ENCODE peak calls at places on chromosomes 4 and X, in ten cellular contexts. One of them, this sample, is unnamed.
A peak's percentile ranks its signal among the peaks of the same experiment; 100 is the strongest.

GRCh38 chr4:36269116-36269515 is 12.3 kb upstream of the DTHD1 start:
- DNase-seq in A673: no peak
- DNase-seq in CD8-positive, alpha-beta memory T cell: peak; percentile 80
- DNase-seq in lower lobe of right lung: no peak
- DNase-seq in neuronal stem cell: no peak
- DNase-seq in left lung: no peak
- DNase-seq in effector memory CD4-positive, alpha-beta T cell: peak; percentile 38
- DNase-seq in left ventricle myocardium inferior: no peak
- DNase-seq in fibroblast of lung: no peak
- DNase-seq in right atrium auricular region: no peak
- DNase-seq in this sample: no peak

GRCh38 chr4:177182156-177182555 is 127.5 kb upstream of the NEIL3 start:
- DNase-seq in A673: no peak
- DNase-seq in CD8-positive, alpha-beta memory T cell: no peak
- DNase-seq in lower lobe of right lung: no peak
- DNase-seq in neuronal stem cell: no peak
- DNase-seq in left lung: no peak
- DNase-seq in effector memory CD4-positive, alpha-beta T cell: no peak
- DNase-seq in left ventricle myocardium inferior: no peak
- DNase-seq in fibroblast of lung: peak; percentile 66
- DNase-seq in right atrium auricular region: no peak
- DNase-seq in this sample: no peak

GRCh38 chr4:140242357-140243284 is 88.6 kb upstream of the MAML3 start:
- DNase-seq in A673: no peak
- DNase-seq in CD8-positive, alpha-beta memory T cell: no peak
- DNase-seq in lower lobe of right lung: peak; percentile 56
- DNase-seq in neuronal stem cell: no peak
- DNase-seq in left lung: peak; percentile 43
- DNase-seq in effector memory CD4-positive, alpha-beta T cell: no peak
- DNase-seq in left ventricle myocardium inferior: no peak
- DNase-seq in fibroblast of lung: no peak
- DNase-seq in right atrium auricular region: no peak
- DNase-seq in this sample: no peak

GRCh38 chr4:188139671-188140070 is 430 bp downstream of the TRIML1 start:
- DNase-seq in A673: peak; percentile 43
- DNase-seq in CD8-positive, alpha-beta memory T cell: no peak
- DNase-seq in lower lobe of right lung: no peak
- DNase-seq in neuronal stem cell: no peak
- DNase-seq in left lung: no peak
- DNase-seq in effector memory CD4-positive, alpha-beta T cell: no peak
- DNase-seq in left ventricle myocardium inferior: no peak
- DNase-seq in fibroblast of lung: no peak
- DNase-seq in right atrium auricular region: no peak
- DNase-seq in this sample: no peak

GRCh38 chrX:38973327-38973726 is 172.1 kb downstream of the MID1IP1 start:
- DNase-seq in A673: no peak
- DNase-seq in CD8-positive, alpha-beta memory T cell: no peak
- DNase-seq in lower lobe of right lung: peak; percentile 44
- DNase-seq in neuronal stem cell: no peak
- DNase-seq in left lung: no peak
- DNase-seq in effector memory CD4-positive, alpha-beta T cell: no peak
- DNase-seq in left ventricle myocardium inferior: no peak
- DNase-seq in fibroblast of lung: no peak
- DNase-seq in right atrium auricular region: no peak
- DNase-seq in this sample: no peak

GRCh38 chr4:152719291-152719690 is 39.5 kb upstream of the TMEM154 start:
- DNase-seq in A673: no peak
- DNase-seq in CD8-positive, alpha-beta memory T cell: no peak
- DNase-seq in lower lobe of right lung: no peak
- DNase-seq in neuronal stem cell: no peak
- DNase-seq in left lung: no peak
- DNase-seq in effector memory CD4-positive, alpha-beta T cell: no peak
- DNase-seq in left ventricle myocardium inferior: no peak
- DNase-seq in fibroblast of lung: no peak
- DNase-seq in right atrium auricular region: no peak
- DNase-seq in this sample: no peak

GRCh38 chr4:37645736-37646135 is 40.4 kb downstream of the RELL1 start:
- DNase-seq in A673: no peak
- DNase-seq in CD8-positive, alpha-beta memory T cell: no peak
- DNase-seq in lower lobe of right lung: no peak
- DNase-seq in neuronal stem cell: no peak
- DNase-seq in left lung: no peak
- DNase-seq in effector memory CD4-positive, alpha-beta T cell: no peak
- DNase-seq in left ventricle myocardium inferior: no peak
- DNase-seq in fibroblast of lung: no peak
- DNase-seq in right atrium auricular region: no peak
- DNase-seq in this sample: no peak

GRCh38 chrX:153922932-153923857 is 2.9 kb downstream of the ARHGAP4 start:
- DNase-seq in A673: no peak
- DNase-seq in CD8-positive, alpha-beta memory T cell: no peak
- DNase-seq in lower lobe of right lung: peak; percentile 78
- DNase-seq in neuronal stem cell: no peak
- DNase-seq in left lung: peak; percentile 70
- DNase-seq in effector memory CD4-positive, alpha-beta T cell: no peak
- DNase-seq in left ventricle myocardium inferior: peak; percentile 79
- DNase-seq in fibroblast of lung: peak; percentile 57
- DNase-seq in right atrium auricular region: peak; percentile 75
- DNase-seq in this sample: peak; percentile 70

GRCh38 chr4:165779950-165780670 is 92.9 kb upstream of the TLL1 start:
- DNase-seq in A673: no peak
- DNase-seq in CD8-positive, alpha-beta memory T cell: no peak
- DNase-seq in lower lobe of right lung: no peak
- DNase-seq in neuronal stem cell: no peak
- DNase-seq in left lung: no peak
- DNase-seq in effector memory CD4-positive, alpha-beta T cell: no peak
- DNase-seq in left ventricle myocardium inferior: no peak
- DNase-seq in fibroblast of lung: peak; percentile 48
- DNase-seq in right atrium auricular region: no peak
- DNase-seq in this sample: no peak

GRCh38 chr4:55017406-55017805 is 108.0 kb downstream of the KDR start:
- DNase-seq in A673: no peak
- DNase-seq in CD8-positive, alpha-beta memory T cell: no peak
- DNase-seq in lower lobe of right lung: no peak
- DNase-seq in neuronal stem cell: no peak
- DNase-seq in left lung: no peak
- DNase-seq in effector memory CD4-positive, alpha-beta T cell: no peak
- DNase-seq in left ventricle myocardium inferior: no peak
- DNase-seq in fibroblast of lung: no peak
- DNase-seq in right atrium auricular region: no peak
- DNase-seq in this sample: no peak

GRCh38 chr4:19945979-19946380 is 305.7 kb upstream of the SLIT2 start:
- DNase-seq in A673: peak; percentile 7
- DNase-seq in CD8-positive, alpha-beta memory T cell: no peak
- DNase-seq in lower lobe of right lung: no peak
- DNase-seq in neuronal stem cell: no peak
- DNase-seq in left lung: no peak
- DNase-seq in effector memory CD4-positive, alpha-beta T cell: no peak
- DNase-seq in left ventricle myocardium inferior: no peak
- DNase-seq in fibroblast of lung: peak; percentile 100
- DNase-seq in right atrium auricular region: no peak
- DNase-seq in this sample: no peak

GRCh38 chr4:98519268-98519993 is 139.0 kb downstream of the TSPAN5 start:
- DNase-seq in A673: no peak
- DNase-seq in CD8-positive, alpha-beta memory T cell: no peak
- DNase-seq in lower lobe of right lung: no peak
- DNase-seq in neuronal stem cell: no peak
- DNase-seq in left lung: no peak
- DNase-seq in effector memory CD4-positive, alpha-beta T cell: no peak
- DNase-seq in left ventricle myocardium inferior: no peak
- DNase-seq in fibroblast of lung: peak; percentile 96
- DNase-seq in right atrium auricular region: no peak
- DNase-seq in this sample: no peak

GRCh38 chr4:124647599-124647998 is 64.9 kb downstream of the ANKRD50 start:
- DNase-seq in A673: no peak
- DNase-seq in CD8-positive, alpha-beta memory T cell: no peak
- DNase-seq in lower lobe of right lung: no peak
- DNase-seq in neuronal stem cell: no peak
- DNase-seq in left lung: no peak
- DNase-seq in effector memory CD4-positive, alpha-beta T cell: no peak
- DNase-seq in left ventricle myocardium inferior: no peak
- DNase-seq in fibroblast of lung: no peak
- DNase-seq in right atrium auricular region: no peak
- DNase-seq in this sample: no peak

DNA sequence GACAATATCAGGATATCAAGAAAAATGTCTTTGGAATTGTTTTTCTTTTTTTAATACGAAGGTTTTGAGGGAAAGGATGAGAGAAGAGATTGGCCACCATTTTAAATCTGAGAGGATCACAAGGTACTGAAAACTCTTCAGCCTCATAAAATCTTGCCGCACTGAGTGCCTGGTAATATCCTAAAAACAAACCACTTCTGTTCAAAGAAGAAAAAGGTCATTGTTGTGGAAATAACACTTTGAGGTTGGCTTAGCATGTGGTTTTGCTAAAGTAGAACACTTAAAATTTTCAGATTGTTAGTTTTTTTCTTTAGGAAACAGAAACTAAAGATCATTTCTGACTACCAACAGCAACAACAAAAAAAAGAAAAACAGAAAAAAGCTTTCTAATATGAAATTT is 1.0 kb upstream of the CLDN22 start:
- DNase-seq in A673: no peak
- DNase-seq in CD8-positive, alpha-beta memory T cell: peak; percentile 40
- DNase-seq in lower lobe of right lung: no peak
- DNase-seq in neuronal stem cell: no peak
- DNase-seq in left lung: no peak
- DNase-seq in effector memory CD4-positive, alpha-beta T cell: no peak
- DNase-seq in left ventricle myocardium inferior: no peak
- DNase-seq in fibroblast of lung: no peak
- DNase-seq in right atrium auricular region: no peak
- DNase-seq in this sample: no peak
- H3K4me1 ChIP-seq in A673: no peaks in the 10 kb centered on the region
- H3K4me1 ChIP-seq in CD8-positive, alpha-beta memory T cell: peaks cover 12% of the 10 kb centered on the region
- H3K4me1 ChIP-seq in lower lobe of right lung: peaks cover 4% of the 10 kb centered on the region
- H3K4me1 ChIP-seq in neuronal stem cell: no peaks in the 10 kb centered on the region
- H3K4me1 ChIP-seq in left lung: no peaks in the 10 kb centered on the region
- H3K4me1 ChIP-seq in effector memory CD4-positive, alpha-beta T cell: no peaks in the 10 kb centered on the region
- H3K4me1 ChIP-seq in left ventricle myocardium inferior: no peaks in the 10 kb centered on the region
- H3K4me1 ChIP-seq in fibroblast of lung: no peaks in the 10 kb centered on the region
- H3K4me1 ChIP-seq in right atrium auricular region: no peaks in the 10 kb centered on the region
- H3K4me1 ChIP-seq in this sample: no peaks in the 10 kb centered on the region

GRCh38 chr4:87120411-87121162 is 99.8 kb downstream of the KLHL8 start:
- DNase-seq in A673: no peak
- DNase-seq in CD8-positive, alpha-beta memory T cell: no peak
- DNase-seq in lower lobe of right lung: no peak
- DNase-seq in neuronal stem cell: no peak
- DNase-seq in left lung: peak; percentile 68
- DNase-seq in effector memory CD4-positive, alpha-beta T cell: no peak
- DNase-seq in left ventricle myocardium inferior: no peak
- DNase-seq in fibroblast of lung: peak; percentile 92
- DNase-seq in right atrium auricular region: no peak
- DNase-seq in this sample: peak; percentile 40
- H3K4me3 ChIP-seq in A673: no peak overlapping the region
- H3K4me3 ChIP-seq in CD8-positive, alpha-beta memory T cell: no peak overlapping the region
- H3K4me3 ChIP-seq in lower lobe of right lung: no peak overlapping the region
- H3K4me3 ChIP-seq in neuronal stem cell: peak overlapping the region; percentile 18
- H3K4me3 ChIP-seq in left lung: no peak overlapping the region
- H3K4me3 ChIP-seq in effector memory CD4-positive, alpha-beta T cell: no peak overlapping the region
- H3K4me3 ChIP-seq in left ventricle myocardium inferior: peak overlapping the region; percentile 58
- H3K4me3 ChIP-seq in fibroblast of lung: no peak overlapping the region
- H3K4me3 ChIP-seq in right atrium auricular region: peak overlapping the region; percentile 36
- H3K4me3 ChIP-seq in this sample: no peak overlapping the region

GRCh38 chr4:1204828-1205591 is 32.6 kb upstream of the SPON2 start:
- DNase-seq in A673: no peak
- DNase-seq in CD8-positive, alpha-beta memory T cell: no peak
- DNase-seq in lower lobe of right lung: peak; percentile 55
- DNase-seq in neuronal stem cell: no peak
- DNase-seq in left lung: peak; percentile 33
- DNase-seq in effector memory CD4-positive, alpha-beta T cell: no peak
- DNase-seq in left ventricle myocardium inferior: no peak
- DNase-seq in fibroblast of lung: no peak
- DNase-seq in right atrium auricular region: peak; percentile 58
- DNase-seq in this sample: no peak

GRCh38 chr4:1207157-1207470 is 34.7 kb upstream of the SPON2 start:
- DNase-seq in A673: no peak
- DNase-seq in CD8-positive, alpha-beta memory T cell: no peak
- DNase-seq in lower lobe of right lung: peak; percentile 43
- DNase-seq in neuronal stem cell: no peak
- DNase-seq in left lung: no peak
- DNase-seq in effector memory CD4-positive, alpha-beta T cell: no peak
- DNase-seq in left ventricle myocardium inferior: peak; percentile 16
- DNase-seq in fibroblast of lung: no peak
- DNase-seq in right atrium auricular region: no peak
- DNase-seq in this sample: peak; percentile 82

GRCh38 chr4:1204286-1204827 is 32.0 kb upstream of the SPON2 start:
- DNase-seq in A673: no peak
- DNase-seq in CD8-positive, alpha-beta memory T cell: no peak
- DNase-seq in lower lobe of right lung: peak; percentile 32
- DNase-seq in neuronal stem cell: no peak
- DNase-seq in left lung: no peak
- DNase-seq in effector memory CD4-positive, alpha-beta T cell: no peak
- DNase-seq in left ventricle myocardium inferior: no peak
- DNase-seq in fibroblast of lung: no peak
- DNase-seq in right atrium auricular region: peak; percentile 56
- DNase-seq in this sample: peak; percentile 30

GRCh38 chr4:1206299-1207156 is 34.1 kb upstream of the SPON2 start:
- DNase-seq in A673: no peak
- DNase-seq in CD8-positive, alpha-beta memory T cell: no peak
- DNase-seq in lower lobe of right lung: peak; percentile 35
- DNase-seq in neuronal stem cell: no peak
- DNase-seq in left lung: peak; percentile 31
- DNase-seq in effector memory CD4-positive, alpha-beta T cell: no peak
- DNase-seq in left ventricle myocardium inferior: no peak
- DNase-seq in fibroblast of lung: no peak
- DNase-seq in right atrium auricular region: no peak
- DNase-seq in this sample: peak; percentile 20

DNA sequence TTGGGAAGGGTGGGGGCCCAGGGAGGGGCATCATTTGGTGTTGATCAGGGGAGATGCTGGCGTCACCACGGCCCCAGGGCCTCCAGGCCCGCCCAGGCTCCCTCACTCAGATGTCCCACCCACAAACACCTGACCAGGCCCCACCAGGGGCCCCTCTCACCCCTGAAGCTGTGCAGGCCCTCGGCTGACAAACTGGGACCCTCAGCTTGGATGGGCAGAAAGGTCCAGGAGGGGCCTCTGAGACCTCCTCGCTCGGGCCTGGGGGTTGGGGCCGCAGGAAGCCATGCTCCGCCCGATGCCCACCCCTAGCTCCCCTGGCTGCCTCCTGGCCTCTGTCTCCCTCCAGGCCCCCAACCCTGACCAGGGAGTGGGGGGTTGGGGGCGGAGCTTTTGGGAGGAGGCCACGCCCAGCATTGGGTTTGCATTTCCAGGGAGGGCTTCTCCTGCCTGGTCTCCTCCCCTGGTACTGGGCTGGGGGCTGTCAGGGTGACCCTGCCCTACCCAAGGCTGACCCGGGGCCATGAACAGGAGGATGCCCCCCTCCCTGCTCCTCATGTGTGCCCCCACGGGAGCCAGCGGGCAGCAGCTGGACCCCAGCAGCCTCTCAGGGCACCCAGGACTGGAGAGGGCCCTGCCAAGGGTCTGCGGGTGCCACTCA is 33.4 kb upstream of the SPON2 start:
- DNase-seq in A673: no peak
- DNase-seq in CD8-positive, alpha-beta memory T cell: no peak
- DNase-seq in lower lobe of right lung: peak; percentile 46
- DNase-seq in neuronal stem cell: no peak
- DNase-seq in left lung: peak; percentile 30
- DNase-seq in effector memory CD4-positive, alpha-beta T cell: no peak
- DNase-seq in left ventricle myocardium inferior: no peak
- DNase-seq in fibroblast of lung: no peak
- DNase-seq in right atrium auricular region: no peak
- DNase-seq in this sample: peak; percentile 40
- H3K4me1 ChIP-seq in A673: no peaks in the 10 kb centered on the region
- H3K4me1 ChIP-seq in CD8-positive, alpha-beta memory T cell: peaks cover 46% of the 10 kb centered on the region
- H3K4me1 ChIP-seq in lower lobe of right lung: peaks cover 86% of the 10 kb centered on the region
- H3K4me1 ChIP-seq in neuronal stem cell: peaks cover 16% of the 10 kb centered on the region
- H3K4me1 ChIP-seq in left lung: peaks cover 50% of the 10 kb centered on the region
- H3K4me1 ChIP-seq in effector memory CD4-positive, alpha-beta T cell: peaks cover 25% of the 10 kb centered on the region
- H3K4me1 ChIP-seq in left ventricle myocardium inferior: peaks cover 53% of the 10 kb centered on the region
- H3K4me1 ChIP-seq in fibroblast of lung: peaks cover 46% of the 10 kb centered on the region
- H3K4me1 ChIP-seq in right atrium auricular region: no peaks in the 10 kb centered on the region
- H3K4me1 ChIP-seq in this sample: peaks cover 7% of the 10 kb centered on the region

GRCh38 chr4:107799634-107800033 is 25.1 kb upstream of the SGMS2 start:
- DNase-seq in A673: no peak
- DNase-seq in CD8-positive, alpha-beta memory T cell: no peak
- DNase-seq in lower lobe of right lung: no peak
- DNase-seq in neuronal stem cell: no peak
- DNase-seq in left lung: no peak
- DNase-seq in effector memory CD4-positive, alpha-beta T cell: no peak
- DNase-seq in left ventricle myocardium inferior: no peak
- DNase-seq in fibroblast of lung: no peak
- DNase-seq in right atrium auricular region: no peak
- DNase-seq in this sample: no peak
- H3K4me3 ChIP-seq in A673: no peak overlapping the region
- H3K4me3 ChIP-seq in CD8-positive, alpha-beta memory T cell: no peak overlapping the region
- H3K4me3 ChIP-seq in lower lobe of right lung: peak overlapping the region; percentile 35
- H3K4me3 ChIP-seq in neuronal stem cell: no peak overlapping the region
- H3K4me3 ChIP-seq in left lung: no peak overlapping the region
- H3K4me3 ChIP-seq in effector memory CD4-positive, alpha-beta T cell: no peak overlapping the region
- H3K4me3 ChIP-seq in left ventricle myocardium inferior: peak overlapping the region; percentile 32
- H3K4me3 ChIP-seq in fibroblast of lung: no peak overlapping the region
- H3K4me3 ChIP-seq in right atrium auricular region: no peak overlapping the region
- H3K4me3 ChIP-seq in this sample: peak overlapping the region; percentile 17

This sample was measured in pancreas.